ENCODE peak calls at places on chromosome X, in ten cellular contexts. One of them, this sample, is unnamed.

GRCh38 chrX:25427873-25428555 is 412.2 kb upstream of the ARX start:
- DNase-seq in HFFc6: no peak
- DNase-seq in mammary epithelial cell: no peak
- DNase-seq in heart right ventricle: no peak
- DNase-seq in lower lobe of right lung: no peak
- DNase-seq in stomach: no peak
- DNase-seq in coronary artery: no peak
- DNase-seq in AG09319: no peak
- DNase-seq in choroid plexus epithelial cell: no peak
- DNase-seq in left ventricle myocardium inferior: no peak
- DNase-seq in this sample: no peak

GRCh38 chrX:101602077-101602476 is 15.7 kb downstream of the ARMCX6 start:
- DNase-seq in heart right ventricle: no peak
- DNase-seq in left ventricle myocardium inferior: no peak
- DNase-seq in coronary artery: no peak
- DNase-seq in lower lobe of right lung: no peak
- DNase-seq in stomach: no peak
- DNase-seq in choroid plexus epithelial cell: peak
- DNase-seq in mammary epithelial cell: no peak
- DNase-seq in AG09319: no peak
- DNase-seq in HFFc6: peak
- DNase-seq in this sample: no peak

GRCh38 chrX:56729152-56729557 is at the start of gene NBDY:
- DNase-seq in stomach: peak
- DNase-seq in choroid plexus epithelial cell: peak
- DNase-seq in coronary artery: no peak
- DNase-seq in mammary epithelial cell: peak
- DNase-seq in AG09319: no peak
- DNase-seq in HFFc6: peak
- DNase-seq in left ventricle myocardium inferior: peak
- DNase-seq in heart right ventricle: peak
- DNase-seq in lower lobe of right lung: no peak
- DNase-seq in this sample: peak

GRCh38 chrX:47579537-47579936 is 2.7 kb upstream of the TIMP1 start:
- DNase-seq in lower lobe of right lung: peak
- DNase-seq in stomach: no peak
- DNase-seq in mammary epithelial cell: no peak
- DNase-seq in coronary artery: no peak
- DNase-seq in HFFc6: peak
- DNase-seq in heart right ventricle: no peak
- DNase-seq in choroid plexus epithelial cell: peak
- DNase-seq in AG09319: no peak
- DNase-seq in left ventricle myocardium inferior: no peak
- DNase-seq in this sample: peak

GRCh38 chrX:54747713-54748393 is 50.2 kb downstream of the ITIH6 start:
- DNase-seq in HFFc6: no peak
- DNase-seq in coronary artery: no peak
- DNase-seq in left ventricle myocardium inferior: no peak
- DNase-seq in choroid plexus epithelial cell: no peak
- DNase-seq in heart right ventricle: no peak
- DNase-seq in lower lobe of right lung: no peak
- DNase-seq in mammary epithelial cell: no peak
- DNase-seq in AG09319: no peak
- DNase-seq in stomach: no peak
- DNase-seq in this sample: no peak

GRCh38 chrX:11049976-11050375 is 61.2 kb upstream of the HCCS start:
- DNase-seq in AG09319: no peak
- DNase-seq in left ventricle myocardium inferior: no peak
- DNase-seq in mammary epithelial cell: no peak
- DNase-seq in lower lobe of right lung: no peak
- DNase-seq in choroid plexus epithelial cell: no peak
- DNase-seq in HFFc6: no peak
- DNase-seq in stomach: no peak
- DNase-seq in coronary artery: no peak
- DNase-seq in heart right ventricle: no peak
- DNase-seq in this sample: no peak

GRCh38 chrX:48924270-48924669 is 5.4 kb upstream of the PIM2 start:
- DNase-seq in coronary artery: no peak
- DNase-seq in choroid plexus epithelial cell: no peak
- DNase-seq in lower lobe of right lung: no peak
- DNase-seq in heart right ventricle: no peak
- DNase-seq in HFFc6: no peak
- DNase-seq in stomach: no peak
- DNase-seq in AG09319: no peak
- DNase-seq in left ventricle myocardium inferior: no peak
- DNase-seq in mammary epithelial cell: no peak
- DNase-seq in this sample: peak

GRCh38 chrX:46837543-46838481 is 969 bp downstream of the RP2 start:
- DNase-seq in AG09319: no peak
- DNase-seq in left ventricle myocardium inferior: no peak
- DNase-seq in HFFc6: peak
- DNase-seq in coronary artery: no peak
- DNase-seq in stomach: no peak
- DNase-seq in lower lobe of right lung: no peak
- DNase-seq in choroid plexus epithelial cell: peak
- DNase-seq in heart right ventricle: no peak
- DNase-seq in mammary epithelial cell: peak
- DNase-seq in this sample: peak

GRCh38 chrX:138917781-138918180 is 206.3 kb upstream of the FGF13 start:
- DNase-seq in HFFc6: no peak
- DNase-seq in mammary epithelial cell: peak
- DNase-seq in left ventricle myocardium inferior: no peak
- DNase-seq in stomach: no peak
- DNase-seq in AG09319: peak
- DNase-seq in heart right ventricle: no peak
- DNase-seq in coronary artery: no peak
- DNase-seq in choroid plexus epithelial cell: peak
- DNase-seq in lower lobe of right lung: no peak
- DNase-seq in this sample: no peak

GRCh38 chrX:137430984-137431475 is 134.9 kb upstream of the ZIC3 start:
- DNase-seq in stomach: no peak
- DNase-seq in coronary artery: no peak
- DNase-seq in lower lobe of right lung: no peak
- DNase-seq in HFFc6: no peak
- DNase-seq in left ventricle myocardium inferior: no peak
- DNase-seq in AG09319: no peak
- DNase-seq in mammary epithelial cell: no peak
- DNase-seq in heart right ventricle: no peak
- DNase-seq in choroid plexus epithelial cell: no peak
- DNase-seq in this sample: no peak

GRCh38 chrX:137430301-137430700 is 135.6 kb upstream of the ZIC3 start:
- DNase-seq in heart right ventricle: no peak
- DNase-seq in HFFc6: no peak
- DNase-seq in choroid plexus epithelial cell: no peak
- DNase-seq in mammary epithelial cell: no peak
- DNase-seq in AG09319: no peak
- DNase-seq in coronary artery: no peak
- DNase-seq in lower lobe of right lung: no peak
- DNase-seq in left ventricle myocardium inferior: no peak
- DNase-seq in stomach: no peak
- DNase-seq in this sample: no peak

GRCh38 chrX:137431693-137432488 is 134.0 kb upstream of the ZIC3 start:
- DNase-seq in AG09319: no peak
- DNase-seq in heart right ventricle: no peak
- DNase-seq in choroid plexus epithelial cell: no peak
- DNase-seq in coronary artery: no peak
- DNase-seq in left ventricle myocardium inferior: no peak
- DNase-seq in HFFc6: no peak
- DNase-seq in lower lobe of right lung: no peak
- DNase-seq in stomach: no peak
- DNase-seq in mammary epithelial cell: no peak
- DNase-seq in this sample: no peak

GRCh38 chrX:137428777-137429564 is 137.0 kb upstream of the ZIC3 start:
- DNase-seq in choroid plexus epithelial cell: no peak
- DNase-seq in HFFc6: no peak
- DNase-seq in mammary epithelial cell: no peak
- DNase-seq in coronary artery: no peak
- DNase-seq in stomach: no peak
- DNase-seq in AG09319: no peak
- DNase-seq in left ventricle myocardium inferior: no peak
- DNase-seq in lower lobe of right lung: no peak
- DNase-seq in heart right ventricle: no peak
- DNase-seq in this sample: no peak

DNA sequence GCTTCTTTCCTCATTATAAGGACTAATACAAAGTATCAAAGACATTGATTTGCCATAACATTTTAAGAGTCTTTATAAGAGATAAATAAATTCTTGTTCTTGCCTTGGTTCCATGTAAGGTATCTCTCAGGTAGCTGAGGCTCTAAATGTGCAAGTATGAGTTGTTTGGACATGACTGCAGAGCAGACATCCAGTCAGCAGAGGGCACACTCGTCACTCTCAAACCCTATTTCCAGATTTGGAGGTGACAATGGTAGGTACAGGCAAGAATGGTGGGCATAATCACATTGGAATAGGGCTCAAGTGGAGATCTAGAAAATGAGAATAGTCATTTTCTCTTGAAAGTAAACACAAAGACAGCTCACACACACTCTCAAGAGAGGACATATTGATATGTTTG is 133.3 kb upstream of the ZIC3 start:
- DNase-seq in left ventricle myocardium inferior: no peak
- DNase-seq in mammary epithelial cell: no peak
- DNase-seq in HFFc6: no peak
- DNase-seq in coronary artery: no peak
- DNase-seq in heart right ventricle: no peak
- DNase-seq in AG09319: no peak
- DNase-seq in choroid plexus epithelial cell: peak
- DNase-seq in stomach: no peak
- DNase-seq in lower lobe of right lung: no peak
- DNase-seq in this sample: peak
- TF ChIP-seq CTCF in left ventricle myocardium inferior: no peak
- TF ChIP-seq CTCF in mammary epithelial cell: peak
- TF ChIP-seq CTCF in HFFc6: peak
- TF ChIP-seq CTCF in coronary artery: no peak
- TF ChIP-seq CTCF in heart right ventricle: no peak
- TF ChIP-seq CTCF in AG09319: no peak
- TF ChIP-seq CTCF in choroid plexus epithelial cell: peak
- TF ChIP-seq CTCF in stomach: no peak
- TF ChIP-seq CTCF in lower lobe of right lung: peak
- TF ChIP-seq CTCF in this sample: peak

GRCh38 chrX:69961365-69962072 is 88.2 kb downstream of the AWAT2 start:
- DNase-seq in stomach: no peak
- DNase-seq in HFFc6: no peak
- DNase-seq in mammary epithelial cell: peak
- DNase-seq in coronary artery: no peak
- DNase-seq in lower lobe of right lung: no peak
- DNase-seq in heart right ventricle: no peak
- DNase-seq in left ventricle myocardium inferior: no peak
- DNase-seq in choroid plexus epithelial cell: peak
- DNase-seq in AG09319: no peak
- DNase-seq in this sample: no peak
- TF ChIP-seq CTCF in stomach: no peak
- TF ChIP-seq CTCF in HFFc6: no peak
- TF ChIP-seq CTCF in mammary epithelial cell: no peak
- TF ChIP-seq CTCF in coronary artery: no peak
- TF ChIP-seq CTCF in lower lobe of right lung: no peak
- TF ChIP-seq CTCF in heart right ventricle: no peak
- TF ChIP-seq CTCF in left ventricle myocardium inferior: no peak
- TF ChIP-seq CTCF in choroid plexus epithelial cell: no peak
- TF ChIP-seq CTCF in AG09319: no peak
- TF ChIP-seq CTCF in this sample: no peak

GRCh38 chrX:133958997-133959688 is 26.3 kb downstream of the GPC3 start:
- DNase-seq in coronary artery: no peak
- DNase-seq in stomach: no peak
- DNase-seq in mammary epithelial cell: no peak
- DNase-seq in choroid plexus epithelial cell: no peak
- DNase-seq in heart right ventricle: no peak
- DNase-seq in HFFc6: no peak
- DNase-seq in left ventricle myocardium inferior: no peak
- DNase-seq in AG09319: no peak
- DNase-seq in lower lobe of right lung: no peak
- DNase-seq in this sample: no peak
- TF ChIP-seq CTCF in coronary artery: no peak
- TF ChIP-seq CTCF in stomach: no peak
- TF ChIP-seq CTCF in mammary epithelial cell: peak
- TF ChIP-seq CTCF in choroid plexus epithelial cell: peak
- TF ChIP-seq CTCF in heart right ventricle: peak
- TF ChIP-seq CTCF in HFFc6: no peak
- TF ChIP-seq CTCF in left ventricle myocardium inferior: peak
- TF ChIP-seq CTCF in AG09319: peak
- TF ChIP-seq CTCF in lower lobe of right lung: no peak
- TF ChIP-seq CTCF in this sample: no peak

GRCh38 chrX:9953396-9953795 is 13.8 kb upstream of the CLDN34 start:
- DNase-seq in HFFc6: no peak
- DNase-seq in stomach: no peak
- DNase-seq in choroid plexus epithelial cell: no peak
- DNase-seq in AG09319: no peak
- DNase-seq in heart right ventricle: no peak
- DNase-seq in coronary artery: no peak
- DNase-seq in lower lobe of right lung: no peak
- DNase-seq in mammary epithelial cell: no peak
- DNase-seq in left ventricle myocardium inferior: no peak
- DNase-seq in this sample: no peak

GRCh38 chrX:9958183-9958582 is 9.0 kb upstream of the CLDN34 start:
- DNase-seq in heart right ventricle: no peak
- DNase-seq in choroid plexus epithelial cell: no peak
- DNase-seq in coronary artery: no peak
- DNase-seq in lower lobe of right lung: no peak
- DNase-seq in HFFc6: no peak
- DNase-seq in AG09319: no peak
- DNase-seq in left ventricle myocardium inferior: no peak
- DNase-seq in stomach: no peak
- DNase-seq in mammary epithelial cell: no peak
- DNase-seq in this sample: no peak

GRCh38 chrX:9955506-9955905 is 11.7 kb upstream of the CLDN34 start:
- DNase-seq in mammary epithelial cell: no peak
- DNase-seq in choroid plexus epithelial cell: peak
- DNase-seq in AG09319: no peak
- DNase-seq in stomach: no peak
- DNase-seq in lower lobe of right lung: no peak
- DNase-seq in heart right ventricle: no peak
- DNase-seq in HFFc6: peak
- DNase-seq in coronary artery: no peak
- DNase-seq in left ventricle myocardium inferior: no peak
- DNase-seq in this sample: no peak

GRCh38 chrX:9961750-9962149 is 5.4 kb upstream of the CLDN34 start:
- DNase-seq in stomach: no peak
- DNase-seq in heart right ventricle: no peak
- DNase-seq in lower lobe of right lung: no peak
- DNase-seq in HFFc6: no peak
- DNase-seq in mammary epithelial cell: no peak
- DNase-seq in choroid plexus epithelial cell: no peak
- DNase-seq in AG09319: no peak
- DNase-seq in left ventricle myocardium inferior: no peak
- DNase-seq in coronary artery: no peak
- DNase-seq in this sample: no peak

DNA sequence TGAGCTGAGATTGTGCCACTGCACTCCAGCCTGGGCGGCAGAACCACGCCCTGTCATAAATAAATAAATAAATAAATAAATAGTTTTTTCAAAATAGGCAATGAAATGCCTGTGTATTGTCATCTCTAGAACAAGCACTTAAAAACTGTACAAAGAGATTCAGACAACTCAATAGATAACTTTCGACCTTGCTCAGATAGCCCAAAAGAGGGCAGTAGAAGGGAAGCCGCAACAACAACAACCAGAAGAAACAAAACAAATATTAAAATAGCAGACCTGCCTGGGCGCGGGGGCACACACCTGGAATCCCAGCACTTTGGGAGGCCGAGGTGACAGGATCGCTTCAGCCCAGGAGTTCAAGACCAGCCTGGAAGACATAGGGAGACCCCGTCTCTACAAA is 9.4 kb upstream of the CLDN34 start:
- DNase-seq in coronary artery: no peak
- DNase-seq in AG09319: no peak
- DNase-seq in HFFc6: no peak
- DNase-seq in choroid plexus epithelial cell: no peak
- DNase-seq in lower lobe of right lung: no peak
- DNase-seq in heart right ventricle: no peak
- DNase-seq in stomach: no peak
- DNase-seq in left ventricle myocardium inferior: no peak
- DNase-seq in mammary epithelial cell: no peak
- DNase-seq in this sample: no peak
- TF ChIP-seq CTCF in coronary artery: no peak
- TF ChIP-seq CTCF in AG09319: no peak
- TF ChIP-seq CTCF in HFFc6: no peak
- TF ChIP-seq CTCF in choroid plexus epithelial cell: no peak
- TF ChIP-seq CTCF in lower lobe of right lung: no peak
- TF ChIP-seq CTCF in heart right ventricle: no peak
- TF ChIP-seq CTCF in stomach: no peak
- TF ChIP-seq CTCF in left ventricle myocardium inferior: no peak
- TF ChIP-seq CTCF in mammary epithelial cell: no peak
- TF ChIP-seq CTCF in this sample: no peak

This sample was measured in activated CD8-positive, alpha-beta T cell treated with anti-CD3 and anti-CD28 coated beads for 36 hours.